ENCODE peak calls at places on chromosome 10, in ten cellular contexts. One of them, this sample, is unnamed.

GRCh38 chr10:127600479-127600878 is 51.4 kb downstream of the NPS start:
- DNase-seq in AG10803: no peak
- DNase-seq in right cardiac atrium: no peak
- DNase-seq in activated CD8-positive, alpha-beta T cell treated with anti-CD3 and anti-CD28 coated beads for 36 hours: no peak
- DNase-seq in NCI-H460: peak; percentile 24
- DNase-seq in astrocyte of the spinal cord: no peak
- DNase-seq in IMR-90: no peak
- DNase-seq in endothelial cell: peak; percentile 27
- DNase-seq in pancreas: no peak
- DNase-seq in activated CD4-positive, alpha-beta T cell treated with anti-CD3 and anti-CD28 coated beads for 48 hours: no peak
- DNase-seq in this sample: no peak

GRCh38 chr10:7507887-7508726 is 97.3 kb upstream of the SFMBT2 start:
- DNase-seq in AG10803: no peak
- DNase-seq in right cardiac atrium: no peak
- DNase-seq in activated CD8-positive, alpha-beta T cell treated with anti-CD3 and anti-CD28 coated beads for 36 hours: peak; percentile 72
- DNase-seq in NCI-H460: no peak
- DNase-seq in astrocyte of the spinal cord: no peak
- DNase-seq in IMR-90: no peak
- DNase-seq in endothelial cell: no peak
- DNase-seq in pancreas: no peak
- DNase-seq in activated CD4-positive, alpha-beta T cell treated with anti-CD3 and anti-CD28 coated beads for 48 hours: peak; percentile 16
- DNase-seq in this sample: peak; percentile 81

GRCh38 chr10:78375854-78376785 is 342.5 kb downstream of the RPS24 start:
- DNase-seq in AG10803: no peak
- DNase-seq in right cardiac atrium: no peak
- DNase-seq in activated CD8-positive, alpha-beta T cell treated with anti-CD3 and anti-CD28 coated beads for 36 hours: no peak
- DNase-seq in NCI-H460: no peak
- DNase-seq in astrocyte of the spinal cord: no peak
- DNase-seq in IMR-90: no peak
- DNase-seq in endothelial cell: no peak
- DNase-seq in pancreas: no peak
- DNase-seq in activated CD4-positive, alpha-beta T cell treated with anti-CD3 and anti-CD28 coated beads for 48 hours: no peak
- DNase-seq in this sample: no peak

GRCh38 chr10:86048973-86049372 is 317.6 kb downstream of the GRID1 start:
- DNase-seq in AG10803: no peak
- DNase-seq in right cardiac atrium: no peak
- DNase-seq in activated CD8-positive, alpha-beta T cell treated with anti-CD3 and anti-CD28 coated beads for 36 hours: no peak
- DNase-seq in NCI-H460: no peak
- DNase-seq in astrocyte of the spinal cord: no peak
- DNase-seq in IMR-90: no peak
- DNase-seq in endothelial cell: no peak
- DNase-seq in pancreas: no peak
- DNase-seq in activated CD4-positive, alpha-beta T cell treated with anti-CD3 and anti-CD28 coated beads for 48 hours: no peak
- DNase-seq in this sample: no peak

GRCh38 chr10:103685880-103686669 is 169.3 kb downstream of the SH3PXD2A start:
- DNase-seq in AG10803: peak; percentile 92
- DNase-seq in right cardiac atrium: peak; percentile 90
- DNase-seq in activated CD8-positive, alpha-beta T cell treated with anti-CD3 and anti-CD28 coated beads for 36 hours: peak; percentile 84
- DNase-seq in NCI-H460: peak; percentile 56
- DNase-seq in astrocyte of the spinal cord: peak; percentile 53
- DNase-seq in IMR-90: peak; percentile 64
- DNase-seq in endothelial cell: peak; percentile 81
- DNase-seq in pancreas: peak; percentile 94
- DNase-seq in activated CD4-positive, alpha-beta T cell treated with anti-CD3 and anti-CD28 coated beads for 48 hours: peak; percentile 85
- DNase-seq in this sample: no peak

GRCh38 chr10:62456611-62457101 is 82.5 kb downstream of the ZNF365 start:
- DNase-seq in AG10803: peak; percentile 94
- DNase-seq in right cardiac atrium: no peak
- DNase-seq in activated CD8-positive, alpha-beta T cell treated with anti-CD3 and anti-CD28 coated beads for 36 hours: peak; percentile 11
- DNase-seq in NCI-H460: no peak
- DNase-seq in astrocyte of the spinal cord: no peak
- DNase-seq in IMR-90: peak; percentile 6
- DNase-seq in endothelial cell: no peak
- DNase-seq in pancreas: no peak
- DNase-seq in activated CD4-positive, alpha-beta T cell treated with anti-CD3 and anti-CD28 coated beads for 48 hours: no peak
- DNase-seq in this sample: no peak

GRCh38 chr10:23189024-23189423 is 3.1 kb upstream of the PTF1A start:
- DNase-seq in AG10803: no peak
- DNase-seq in right cardiac atrium: no peak
- DNase-seq in activated CD8-positive, alpha-beta T cell treated with anti-CD3 and anti-CD28 coated beads for 36 hours: no peak
- DNase-seq in NCI-H460: no peak
- DNase-seq in astrocyte of the spinal cord: no peak
- DNase-seq in IMR-90: no peak
- DNase-seq in endothelial cell: no peak
- DNase-seq in pancreas: no peak
- DNase-seq in activated CD4-positive, alpha-beta T cell treated with anti-CD3 and anti-CD28 coated beads for 48 hours: no peak
- DNase-seq in this sample: no peak

GRCh38 chr10:126955396-126955795 is 50.2 kb downstream of the DOCK1 start:
- DNase-seq in AG10803: no peak
- DNase-seq in right cardiac atrium: no peak
- DNase-seq in activated CD8-positive, alpha-beta T cell treated with anti-CD3 and anti-CD28 coated beads for 36 hours: no peak
- DNase-seq in NCI-H460: no peak
- DNase-seq in astrocyte of the spinal cord: no peak
- DNase-seq in IMR-90: no peak
- DNase-seq in endothelial cell: no peak
- DNase-seq in pancreas: no peak
- DNase-seq in activated CD4-positive, alpha-beta T cell treated with anti-CD3 and anti-CD28 coated beads for 48 hours: no peak
- DNase-seq in this sample: no peak

GRCh38 chr10:12708921-12709320 is 292.6 kb downstream of the CCDC3 start:
- DNase-seq in AG10803: no peak
- DNase-seq in right cardiac atrium: no peak
- DNase-seq in activated CD8-positive, alpha-beta T cell treated with anti-CD3 and anti-CD28 coated beads for 36 hours: peak; percentile 11
- DNase-seq in NCI-H460: no peak
- DNase-seq in astrocyte of the spinal cord: peak; percentile 64
- DNase-seq in IMR-90: peak; percentile 56
- DNase-seq in endothelial cell: no peak
- DNase-seq in pancreas: no peak
- DNase-seq in activated CD4-positive, alpha-beta T cell treated with anti-CD3 and anti-CD28 coated beads for 48 hours: no peak
- DNase-seq in this sample: no peak

GRCh38 chr10:26556756-26557640 is 118.9 kb downstream of the APBB1IP start:
- DNase-seq in AG10803: peak; percentile 61
- DNase-seq in right cardiac atrium: no peak
- DNase-seq in activated CD8-positive, alpha-beta T cell treated with anti-CD3 and anti-CD28 coated beads for 36 hours: peak; percentile 28
- DNase-seq in NCI-H460: peak; percentile 46
- DNase-seq in astrocyte of the spinal cord: peak; percentile 40
- DNase-seq in IMR-90: peak; percentile 11
- DNase-seq in endothelial cell: peak; percentile 28
- DNase-seq in pancreas: no peak
- DNase-seq in activated CD4-positive, alpha-beta T cell treated with anti-CD3 and anti-CD28 coated beads for 48 hours: peak; percentile 15
- DNase-seq in this sample: peak; percentile 38

GRCh38 chr10:21675157-21675796 is 141.2 kb downstream of the MLLT10 start:
- DNase-seq in AG10803: peak; percentile 32
- DNase-seq in right cardiac atrium: peak; percentile 53
- DNase-seq in activated CD8-positive, alpha-beta T cell treated with anti-CD3 and anti-CD28 coated beads for 36 hours: peak; percentile 55
- DNase-seq in NCI-H460: peak; percentile 34
- DNase-seq in astrocyte of the spinal cord: peak; percentile 26
- DNase-seq in IMR-90: peak; percentile 29
- DNase-seq in endothelial cell: peak; percentile 31
- DNase-seq in pancreas: no peak
- DNase-seq in activated CD4-positive, alpha-beta T cell treated with anti-CD3 and anti-CD28 coated beads for 48 hours: peak; percentile 49
- DNase-seq in this sample: peak; percentile 48

GRCh38 chr10:128064615-128065580 is 61.3 kb downstream of the MKI67 start:
- DNase-seq in AG10803: peak; percentile 89
- DNase-seq in right cardiac atrium: peak; percentile 75
- DNase-seq in activated CD8-positive, alpha-beta T cell treated with anti-CD3 and anti-CD28 coated beads for 36 hours: peak; percentile 92
- DNase-seq in NCI-H460: no peak
- DNase-seq in astrocyte of the spinal cord: peak; percentile 74
- DNase-seq in IMR-90: peak; percentile 49
- DNase-seq in endothelial cell: no peak
- DNase-seq in pancreas: no peak
- DNase-seq in activated CD4-positive, alpha-beta T cell treated with anti-CD3 and anti-CD28 coated beads for 48 hours: peak; percentile 88
- DNase-seq in this sample: peak; percentile 96

GRCh38 chr10:49281461-49281860 is 17.5 kb upstream of the C10orf71 start:
- DNase-seq in AG10803: no peak
- DNase-seq in right cardiac atrium: no peak
- DNase-seq in activated CD8-positive, alpha-beta T cell treated with anti-CD3 and anti-CD28 coated beads for 36 hours: peak; percentile 12
- DNase-seq in NCI-H460: no peak
- DNase-seq in astrocyte of the spinal cord: no peak
- DNase-seq in IMR-90: no peak
- DNase-seq in endothelial cell: peak; percentile 53
- DNase-seq in pancreas: no peak
- DNase-seq in activated CD4-positive, alpha-beta T cell treated with anti-CD3 and anti-CD28 coated beads for 48 hours: peak; percentile 13
- DNase-seq in this sample: no peak

GRCh38 chr10:955820-956217 is 24.3 kb upstream of the LARP4B start:
- DNase-seq in AG10803: no peak
- DNase-seq in right cardiac atrium: no peak
- DNase-seq in activated CD8-positive, alpha-beta T cell treated with anti-CD3 and anti-CD28 coated beads for 36 hours: no peak
- DNase-seq in NCI-H460: no peak
- DNase-seq in astrocyte of the spinal cord: no peak
- DNase-seq in IMR-90: no peak
- DNase-seq in endothelial cell: no peak
- DNase-seq in pancreas: no peak
- DNase-seq in activated CD4-positive, alpha-beta T cell treated with anti-CD3 and anti-CD28 coated beads for 48 hours: no peak
- DNase-seq in this sample: no peak

GRCh38 chr10:103265712-103266329 is 11.1 kb upstream of the INA start:
- DNase-seq in AG10803: peak; percentile 65
- DNase-seq in right cardiac atrium: peak; percentile 74
- DNase-seq in activated CD8-positive, alpha-beta T cell treated with anti-CD3 and anti-CD28 coated beads for 36 hours: peak; percentile 64
- DNase-seq in NCI-H460: peak; percentile 67
- DNase-seq in astrocyte of the spinal cord: peak; percentile 81
- DNase-seq in IMR-90: peak; percentile 82
- DNase-seq in endothelial cell: peak; percentile 76
- DNase-seq in pancreas: peak; percentile 70
- DNase-seq in activated CD4-positive, alpha-beta T cell treated with anti-CD3 and anti-CD28 coated beads for 48 hours: peak; percentile 57
- DNase-seq in this sample: peak; percentile 55

GRCh38 chr10:118841881-118842605 is 87.3 kb upstream of the CACUL1 start:
- DNase-seq in AG10803: no peak
- DNase-seq in right cardiac atrium: no peak
- DNase-seq in activated CD8-positive, alpha-beta T cell treated with anti-CD3 and anti-CD28 coated beads for 36 hours: no peak
- DNase-seq in NCI-H460: no peak
- DNase-seq in astrocyte of the spinal cord: no peak
- DNase-seq in IMR-90: no peak
- DNase-seq in endothelial cell: no peak
- DNase-seq in pancreas: no peak
- DNase-seq in activated CD4-positive, alpha-beta T cell treated with anti-CD3 and anti-CD28 coated beads for 48 hours: no peak
- DNase-seq in this sample: no peak

This sample was measured in Jurkat, Clone E6-1.